ENCODE peak calls at places on chromosome 3, in eight cellular contexts. R is GM10248, T is psoas muscle, K is K562, D is WTC11, J is coronary artery, Y is endothelial cell, U is GM13976. C is an unnamed sample.

GRCh38 chr3:45807645-45808540 is 11.6 kb upstream of the SLC6A20 start:
- DNase-seq in D (no peak), J (no peak), U (no peak), T (no peak), R (no peak), Y (no peak), K (no peak), C (no peak)

GRCh38 chr3:118080886-118081285 is 953.8 kb downstream of the IGSF11 start:
- DNase-seq in K (no peak), T (no peak), D (no peak), U (no peak), Y (no peak), J (no peak), R (no peak), C (no peak)

GRCh38 chr3:72997421-72997961 is 880 bp downstream of the PPP4R2 start:
- DNase-seq in R (peak; percentile 48), K (no peak), J (no peak), T (no peak), D (no peak), U (peak; percentile 61), Y (peak; percentile 17), C (no peak)

GRCh38 chr3:183211390-183211789 is 41.7 kb upstream of the B3GNT5 start:
- DNase-seq in D (no peak), T (peak; percentile 64), U (no peak), R (no peak), Y (no peak), J (no peak), K (no peak), C (no peak)

GRCh38 chr3:129793947-129794318 is 99.6 kb downstream of the TMCC1 start:
- DNase-seq in D (no peak), T (no peak), R (no peak), J (no peak), K (no peak), Y (peak; percentile 29), U (no peak), C (peak; percentile 38)

GRCh38 chr3:144018776-144019175 is 47.2 kb downstream of the DIPK2A start:
- DNase-seq in Y (no peak), U (no peak), R (no peak), D (no peak), K (no peak), T (no peak), J (no peak), C (no peak)

GRCh38 chr3:46222435-46223161 is 14.5 kb upstream of the CCR1 start:
- DNase-seq in T (no peak), K (no peak), Y (no peak), J (no peak), U (no peak), R (no peak), D (no peak), C (no peak)

GRCh38 chr3:32460031-32460749 is 42.5 kb downstream of the CMTM6 start:
- DNase-seq in K (no peak), Y (peak; percentile 55), D (peak; percentile 73), T (no peak), R (peak; percentile 84), J (no peak), U (peak; percentile 85), C (peak; percentile 91)

GRCh38 chr3:58722526-58722925 is 56.0 kb upstream of the FAM3D start:
- DNase-seq in J (no peak), D (no peak), K (no peak), U (no peak), R (no peak), T (no peak), Y (no peak), C (no peak)

GRCh38 chr3:193982258-193982659 is 153.7 kb upstream of the HES1 start:
- DNase-seq in R (no peak), U (no peak), D (no peak), K (no peak), T (peak; percentile 92), J (peak; percentile 87), Y (no peak), C (no peak)

GRCh38 chr3:197154-197855 is 742 bp downstream of the CHL1 start:
- DNase-seq in Y (peak; percentile 4), K (no peak), D (no peak), R (peak; percentile 32), T (peak; percentile 55), U (peak; percentile 44), J (no peak), C (peak; percentile 66)

GRCh38 chr3:69079269-69080159 is 651 bp downstream of the UBA3 start:
- DNase-seq in R (peak; percentile 22), T (peak; percentile 56), J (no peak), Y (peak; percentile 33), U (no peak), K (peak; percentile 50), D (peak; percentile 21), C (peak; percentile 33)

GRCh38 chr3:190182418-190183043 is 61.8 kb upstream of the P3H2 start:
- DNase-seq in Y (no peak), R (no peak), D (no peak), J (no peak), T (no peak), U (no peak), K (no peak), C (no peak)

GRCh38 chr3:70774641-70775040 is 462.2 kb upstream of the MDFIC2 start:
- DNase-seq in T (no peak), K (no peak), U (no peak), R (no peak), D (no peak), Y (no peak), J (no peak), C (no peak)

GRCh38 chr3:10648181-10648580 is 142.8 kb upstream of the ATP2B2 start:
- DNase-seq in Y (no peak), J (no peak), K (no peak), D (no peak), T (no peak), R (no peak), U (no peak), C (no peak)

GRCh38 chr3:39361252-39361927 is 21.8 kb upstream of the SLC25A38 start:
- DNase-seq in T (no peak), U (no peak), K (no peak), R (no peak), Y (no peak), D (no peak), J (no peak), C (no peak)

GRCh38 chr3:23800731-23801130 is 5.0 kb upstream of the UBE2E1 start:
- DNase-seq in K (no peak), D (no peak), R (no peak), U (peak; percentile 21), T (no peak), Y (no peak), J (no peak), C (no peak)

GRCh38 chr3:187957209-187957981 is 196.6 kb upstream of the LPP start:
- DNase-seq in J (no peak), T (peak; percentile 67), U (no peak), R (no peak), Y (no peak), D (no peak), K (no peak), C (no peak)

GRCh38 chr3:64932666-64933342 is 245.0 kb upstream of the ADAMTS9 start:
- DNase-seq in K (no peak), Y (no peak), D (no peak), U (no peak), R (no peak), J (no peak), T (no peak), C (peak; percentile 33)

GRCh38 chr3:64327039-64327804 is 102.0 kb upstream of the PRICKLE2 start:
- DNase-seq in D (no peak), J (peak; percentile 87), T (peak; percentile 86), U (no peak), K (peak; percentile 5), Y (no peak), R (no peak), C (no peak)

GRCh38 chr3:188266581-188267274 is 112.8 kb downstream of the LPP start:
- DNase-seq in D (no peak), U (no peak), Y (no peak), J (peak; percentile 85), R (no peak), T (peak; percentile 76), K (no peak), C (no peak)

GRCh38 chr3:2511356-2511755 is 412.7 kb downstream of the CNTN4 start:
- DNase-seq in Y (no peak), K (no peak), R (no peak), U (no peak), J (no peak), T (peak; percentile 44), D (no peak), C (no peak)

GRCh38 chr3:15336057-15336456 is 3.7 kb upstream of the SH3BP5 start:
- DNase-seq in T (no peak), K (no peak), U (no peak), D (no peak), R (no peak), Y (no peak), J (no peak), C (no peak)

GRCh38 chr3:118144919-118145318 is 889.7 kb downstream of the IGSF11 start:
- DNase-seq in Y (no peak), U (no peak), R (no peak), T (no peak), J (no peak), D (peak; percentile 31), K (no peak), C (no peak)

GRCh38 chr3:101849714-101850326 is 506 bp downstream of the NFKBIZ start:
- DNase-seq in T (peak; percentile 72), Y (peak; percentile 49), J (no peak), D (peak; percentile 55), R (no peak), U (peak; percentile 46), K (peak; percentile 43), C (peak; percentile 45)

GRCh38 chr3:20041197-20041780 is 1.0 kb downstream of the KAT2B start:
- DNase-seq in R (peak; percentile 71), Y (peak; percentile 75), J (peak; percentile 89), U (peak; percentile 73), K (peak; percentile 70), D (peak; percentile 76), T (peak; percentile 95), C (peak; percentile 71)

GRCh38 chr3:168088106-168088722 is 7.5 kb downstream of the GOLIM4 start:
- DNase-seq in J (no peak), R (peak; percentile 16), U (no peak), T (no peak), D (peak; percentile 37), Y (peak; percentile 30), K (no peak), C (peak; percentile 56)

GRCh38 chr3:75001330-75001729 is 386.9 kb upstream of the CNTN3 start:
- DNase-seq in J (no peak), T (no peak), D (no peak), Y (no peak), K (no peak), R (peak; percentile 6), U (peak; percentile 17), C (no peak)
- TF ChIP-seq CTCF in J (no peak), T (no peak), D (no peak), Y (peak; percentile 27), K (peak; percentile 18), R (peak; percentile 12), U (no peak), C (peak; percentile 68)

GRCh38 chr3:142657033-142657432 is 60.8 kb downstream of the PLS1 start:
- DNase-seq in D (no peak), R (no peak), U (no peak), Y (no peak), J (no peak), K (no peak), T (no peak), C (peak; percentile 39)
- TF ChIP-seq CTCF in D (no peak), R (no peak), U (no peak), Y (no peak), J (no peak), K (no peak), T (no peak), C (peak; percentile 20)

GRCh38 chr3:62039584-62039983 is 333.8 kb downstream of the FEZF2 start:
- DNase-seq in D (no peak), Y (no peak), R (no peak), K (no peak), T (no peak), J (no peak), U (no peak), C (no peak)
- TF ChIP-seq CTCF in D (no peak), Y (no peak), R (no peak), K (no peak), T (no peak), J (no peak), U (no peak), C (no peak)

GRCh38 chr3:113557374-113557773 is 25.0 kb downstream of the SIDT1 start:
- DNase-seq in T (no peak), J (no peak), R (no peak), K (no peak), Y (no peak), D (no peak), U (no peak), C (no peak)
- TF ChIP-seq CTCF in T (no peak), J (no peak), R (no peak), K (no peak), Y (no peak), D (no peak), U (no peak), C (no peak)

C was measured in H9.